ENCODE peak calls at places on chromosome 10, in eight cellular contexts. Q, A, R, B, X, S, T and J are unnamed samples.

GRCh38 chr10:71326464-71326881 is 7.4 kb downstream of the SLC29A3 start:
- DNase-seq in Q (no peak), A (no peak), R (no peak), B (no peak), X (no peak), S (no peak), T (no peak), J (no peak)

GRCh38 chr10:28046579-28046978 is 47.7 kb upstream of the ODAD2 start:
- DNase-seq in Q (no peak), A (no peak), R (no peak), B (no peak), X (no peak), S (no peak), T (no peak), J (no peak)

GRCh38 chr10:95920798-95921426 is 13.1 kb downstream of the CC2D2B start:
- DNase-seq in Q (no peak), A (no peak), R (no peak), B (no peak), X (no peak), S (no peak), T (no peak), J (no peak)

GRCh38 chr10:3486346-3487065 is 298.5 kb downstream of the KLF6 start:
- DNase-seq in Q (no peak), A (no peak), R (peak; percentile 79), B (no peak), X (no peak), S (peak; percentile 44), T (no peak), J (no peak)

GRCh38 chr10:44312401-44312800 is 72.5 kb downstream of the CXCL12 start:
- DNase-seq in Q (no peak), A (no peak), R (no peak), B (no peak), X (no peak), S (no peak), T (no peak), J (no peak)

GRCh38 chr10:128318868-128319267 is 192.6 kb upstream of the MKI67 start:
- DNase-seq in Q (no peak), A (no peak), R (no peak), B (no peak), X (no peak), S (no peak), T (no peak), J (no peak)

GRCh38 chr10:12938271-12938670 is 63.2 kb downstream of the CCDC3 start:
- DNase-seq in Q (no peak), A (no peak), R (no peak), B (no peak), X (no peak), S (no peak), T (no peak), J (no peak)

GRCh38 chr10:125559210-125559609 is 123.8 kb downstream of the TEX36 start:
- DNase-seq in Q (no peak), A (no peak), R (no peak), B (no peak), X (no peak), S (no peak), T (no peak), J (no peak)

GRCh38 chr10:117217196-117217761 is 20.0 kb downstream of the KCNK18 start:
- DNase-seq in Q (peak; percentile 51), A (no peak), R (no peak), B (peak; percentile 32), X (peak; percentile 43), S (peak; percentile 27), T (peak; percentile 7), J (no peak)

GRCh38 chr10:58440484-58440883 is 55.3 kb downstream of the TFAM start:
- DNase-seq in Q (no peak), A (no peak), R (no peak), B (no peak), X (no peak), S (no peak), T (no peak), J (no peak)

GRCh38 chr10:113539789-113540188 is 13.1 kb upstream of the HABP2 start:
- DNase-seq in Q (no peak), A (no peak), R (no peak), B (no peak), X (no peak), S (peak; percentile 74), T (no peak), J (no peak)

GRCh38 chr10:112441520-112441919 is 5.2 kb downstream of the ZDHHC6 start:
- DNase-seq in Q (no peak), A (no peak), R (no peak), B (no peak), X (no peak), S (no peak), T (no peak), J (no peak)

GRCh38 chr10:93616844-93617360 is 4.6 kb downstream of the PDE6C start:
- DNase-seq in Q (no peak), A (no peak), R (no peak), B (no peak), X (no peak), S (no peak), T (no peak), J (no peak)